ENCODE peak calls at places on chromosomes 13 and 19, in ten cellular contexts. F, Z, S, J, T, E, W, U, L and P are unnamed samples.

GRCh38 chr13:63190219-63190618 is 1774.6 kb upstream of the PCDH20 start:
- DNase-seq in F (no peak), Z (no peak), S (no peak), J (no peak), T (no peak), E (no peak), W (no peak), U (no peak), L (no peak), P (no peak)

GRCh38 chr13:38582133-38582532 is 104.7 kb upstream of the FREM2 start:
- DNase-seq in F (no peak), Z (no peak), S (peak), J (no peak), T (no peak), E (no peak), W (no peak), U (peak), L (peak), P (no peak)

GRCh38 chr19:18167975-18168645 is 5.5 kb upstream of the IFI30 start:
- DNase-seq in F (no peak), Z (no peak), S (no peak), J (peak), T (no peak), E (no peak), W (no peak), U (peak), L (no peak), P (no peak)

GRCh38 chr19:33226550-33227241 is 1.0 kb upstream of the SLC7A10 start:
- DNase-seq in F (no peak), Z (no peak), S (no peak), J (peak), T (no peak), E (no peak), W (peak), U (no peak), L (peak), P (no peak)

GRCh38 chr19:21463449-21464105 is 41.8 kb upstream of the ZNF429 start:
- DNase-seq in F (no peak), Z (peak), S (no peak), J (peak), T (no peak), E (no peak), W (no peak), U (peak), L (no peak), P (no peak)

GRCh38 chr19:53002479-53002878 is 11.2 kb upstream of the ERVV-1 start:
- DNase-seq in F (no peak), Z (no peak), S (no peak), J (no peak), T (no peak), E (no peak), W (no peak), U (no peak), L (no peak), P (no peak)

GRCh38 chr19:33718668-33719259 is 77.9 kb upstream of the KCTD15 start:
- DNase-seq in F (no peak), Z (peak), S (no peak), J (no peak), T (no peak), E (no peak), W (no peak), U (peak), L (no peak), P (no peak)

GRCh38 chr19:48965033-48965805 is at the start of gene FTL:
- DNase-seq in F (peak), Z (peak), S (peak), J (peak), T (peak), E (peak), W (peak), U (peak), L (peak), P (peak)

GRCh38 chr19:14113762-14114414 is 3.7 kb downstream of the PRKACA start:
- DNase-seq in F (no peak), Z (peak), S (no peak), J (no peak), T (no peak), E (no peak), W (no peak), U (peak), L (peak), P (no peak)

GRCh38 chr19:46634045-46634655 is 1.9 kb downstream of the GNG8 start:
- DNase-seq in F (peak), Z (peak), S (peak), J (peak), T (peak), E (no peak), W (peak), U (peak), L (peak), P (peak)

GRCh38 chr13:29165840-29166239 is 345.7 kb downstream of the MTUS2 start:
- DNase-seq in F (no peak), Z (no peak), S (no peak), J (no peak), T (no peak), E (no peak), W (no peak), U (no peak), L (no peak), P (no peak)

GRCh38 chr19:41597600-41598041 is 21.7 kb downstream of the CEACAM21 start:
- DNase-seq in F (no peak), Z (peak), S (peak), J (peak), T (no peak), E (peak), W (no peak), U (peak), L (peak), P (no peak)

GRCh38 chr19:7391218-7391670 is 42.5 kb downstream of the ARHGEF18 start:
- DNase-seq in F (no peak), Z (no peak), S (no peak), J (peak), T (no peak), E (no peak), W (no peak), U (peak), L (peak), P (no peak)

GRCh38 chr13:110475550-110476219 is 85.8 kb downstream of the RAB20 start:
- DNase-seq in F (no peak), Z (no peak), S (no peak), J (no peak), T (no peak), E (no peak), W (no peak), U (no peak), L (no peak), P (no peak)

GRCh38 chr19:5395541-5395940 is 54.9 kb upstream of the PTPRS start:
- DNase-seq in F (no peak), Z (no peak), S (no peak), J (no peak), T (no peak), E (no peak), W (no peak), U (no peak), L (no peak), P (no peak)

GRCh38 chr13:87666826-87667225 is 4.3 kb upstream of the SLITRK5 start:
- DNase-seq in F (no peak), Z (no peak), S (no peak), J (no peak), T (no peak), E (no peak), W (no peak), U (no peak), L (no peak), P (no peak)

GRCh38 chr19:36113895-36114762 is 546 bp downstream of the POLR2I start:
- DNase-seq in F (peak), Z (peak), S (peak), J (peak), T (no peak), E (no peak), W (no peak), U (peak), L (peak), P (no peak)

GRCh38 chr19:40718774-40719391 is 2.0 kb downstream of the ITPKC start:
- DNase-seq in F (peak), Z (peak), S (peak), J (peak), T (no peak), E (peak), W (peak), U (peak), L (peak), P (peak)

GRCh38 chr13:80989770-80990169 is 648.8 kb upstream of the SPRY2 start:
- DNase-seq in F (no peak), Z (no peak), S (no peak), J (no peak), T (no peak), E (no peak), W (no peak), U (no peak), L (no peak), P (no peak)

GRCh38 chr19:33303791-33304759 is 1.7 kb upstream of the CEBPA start:
- DNase-seq in F (peak), Z (peak), S (no peak), J (peak), T (no peak), E (no peak), W (peak), U (no peak), L (no peak), P (peak)

GRCh38 chr19:18153555-18154134 is 682 bp downstream of the PIK3R2 start:
- DNase-seq in F (peak), Z (peak), S (no peak), J (no peak), T (peak), E (no peak), W (peak), U (no peak), L (no peak), P (no peak)

GRCh38 chr13:51590966-51591627 is 6.8 kb downstream of the WDFY2 start:
- DNase-seq in F (no peak), Z (peak), S (peak), J (peak), T (no peak), E (no peak), W (no peak), U (peak), L (peak), P (no peak)

GRCh38 chr13:41231786-41232185 is 31.6 kb downstream of the MTRF1 start:
- DNase-seq in F (no peak), Z (no peak), S (no peak), J (peak), T (no peak), E (peak), W (no peak), U (peak), L (no peak), P (no peak)

GRCh38 chr19:42370068-42370520 is 20.0 kb downstream of the CNFN start:
- DNase-seq in F (no peak), Z (no peak), S (no peak), J (no peak), T (no peak), E (no peak), W (no peak), U (no peak), L (no peak), P (no peak)

GRCh38 chr19:10752237-10752912 is 34.5 kb downstream of the DNM2 start:
- DNase-seq in F (no peak), Z (no peak), S (no peak), J (no peak), T (no peak), E (no peak), W (no peak), U (no peak), L (no peak), P (no peak)

GRCh38 chr13:25912961-25913360 is 138.9 kb downstream of the SHISA2 start:
- DNase-seq in F (no peak), Z (no peak), S (no peak), J (no peak), T (no peak), E (no peak), W (no peak), U (no peak), L (no peak), P (no peak)

GRCh38 chr19:13023666-13024065 is 28.4 kb downstream of the NFIX start:
- DNase-seq in F (no peak), Z (no peak), S (no peak), J (no peak), T (no peak), E (no peak), W (no peak), U (no peak), L (no peak), P (no peak)

GRCh38 chr19:17001603-17002183 is 24.9 kb downstream of the CPAMD8 start:
- DNase-seq in F (no peak), Z (no peak), S (no peak), J (no peak), T (no peak), E (no peak), W (peak), U (no peak), L (no peak), P (no peak)

GRCh38 chr19:55590621-55591020 is 8.7 kb downstream of the FIZ1 start:
- DNase-seq in F (no peak), Z (no peak), S (no peak), J (no peak), T (no peak), E (no peak), W (no peak), U (peak), L (peak), P (no peak)

GRCh38 chr19:1265611-1266115 is 3.5 kb upstream of the CIRBP start:
- DNase-seq in F (peak), Z (peak), S (no peak), J (no peak), T (no peak), E (no peak), W (peak), U (peak), L (peak), P (peak)

GRCh38 chr13:26653310-26653709 is 95.8 kb downstream of the WASF3 start:
- DNase-seq in F (no peak), Z (no peak), S (no peak), J (no peak), T (no peak), E (no peak), W (no peak), U (no peak), L (no peak), P (no peak)

GRCh38 chr13:112900691-112901091 is 68.3 kb upstream of the MCF2L start:
- DNase-seq in F (peak), Z (no peak), S (no peak), J (no peak), T (no peak), E (no peak), W (peak), U (no peak), L (no peak), P (peak)
- TF ChIP-seq EP300 in F (no peak), Z (no peak), S (no peak), J (no peak), T (no peak), E (no peak), W (no peak), U (no peak), L (no peak), P (no peak)

DNA sequence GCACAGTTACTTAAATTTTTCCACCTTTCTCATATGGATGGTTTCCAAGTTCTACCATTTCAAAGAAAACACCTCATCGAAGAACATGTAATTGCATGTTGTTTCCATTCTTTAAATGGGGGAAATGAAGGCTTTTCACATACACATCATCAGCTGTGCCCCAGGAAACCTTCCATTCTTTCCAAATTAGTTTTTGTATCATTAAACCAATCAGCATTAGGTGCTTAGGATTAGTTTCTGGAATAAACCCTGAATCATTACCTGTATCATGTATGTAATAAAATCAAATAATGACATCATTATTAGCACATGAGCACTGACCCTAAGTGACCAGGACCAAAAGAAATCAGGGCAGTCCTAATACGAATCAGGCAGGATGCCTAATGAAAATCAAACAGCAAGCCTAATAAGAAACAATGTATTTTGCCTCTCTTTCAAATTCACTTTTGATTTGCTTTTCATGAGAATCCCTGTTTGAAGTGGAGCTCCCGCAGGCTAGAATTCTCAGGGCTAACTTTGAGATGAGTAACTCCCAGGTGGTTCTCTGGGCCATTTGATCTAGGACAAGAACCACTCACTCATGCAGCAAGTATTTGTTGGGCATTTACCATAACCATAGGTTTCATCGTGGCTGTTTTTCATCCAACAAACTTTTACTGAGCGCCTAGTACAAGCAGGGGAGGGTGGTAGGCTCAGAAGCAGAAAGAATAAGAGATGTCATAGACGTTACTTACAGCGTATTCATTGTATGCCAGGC is 89.2 kb downstream of the MZT1 start:
- DNase-seq in F (no peak), Z (no peak), S (no peak), J (no peak), T (no peak), E (no peak), W (no peak), U (no peak), L (no peak), P (no peak)
- H3K27ac ChIP-seq in F (no peak), Z (no peak), S (no peak), J (no peak), T (no peak), E (no peak), W (no peak), U (no peak), L (no peak), P (no peak)

DNA sequence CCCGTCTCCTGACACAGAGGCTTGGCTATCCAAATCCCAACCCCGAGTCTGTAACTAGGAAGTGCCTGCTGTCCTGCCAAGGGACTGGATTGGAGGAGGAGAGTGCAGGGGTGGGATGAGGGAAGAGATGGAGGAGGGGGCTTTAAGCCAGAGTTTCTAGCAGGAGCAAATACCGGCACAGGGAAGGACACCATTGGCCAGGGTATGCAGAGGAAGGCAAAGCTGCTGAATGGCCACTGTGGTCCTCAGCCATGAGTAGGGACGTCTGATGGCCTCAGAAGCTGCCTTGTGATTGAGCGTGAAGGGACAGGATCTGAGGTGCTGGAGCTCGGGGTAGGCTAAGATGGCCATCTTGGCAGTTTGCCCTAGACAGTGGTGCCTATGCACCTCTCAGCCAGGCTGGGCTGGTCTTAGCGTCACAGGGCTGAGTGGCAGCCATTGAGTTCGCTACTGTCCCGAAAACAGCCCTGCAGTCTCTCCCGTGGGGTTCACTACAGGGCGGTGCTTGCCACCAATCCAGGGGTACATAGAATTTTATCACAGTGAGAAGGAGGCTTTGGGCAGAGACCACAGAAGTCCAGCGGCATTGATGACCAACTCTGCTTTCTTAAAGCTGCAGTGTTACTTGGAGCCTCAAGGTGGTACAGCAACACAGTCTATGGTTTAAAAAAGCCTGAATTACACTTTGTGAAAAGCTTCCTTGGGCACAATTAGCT is 61.8 kb downstream of the AKAP11 start:
- DNase-seq in F (no peak), Z (no peak), S (no peak), J (no peak), T (no peak), E (no peak), W (peak), U (peak), L (peak), P (no peak)
- TF ChIP-seq EP300 in F (no peak), Z (no peak), S (no peak), J (no peak), T (no peak), E (no peak), W (no peak), U (no peak), L (no peak), P (no peak)

DNA sequence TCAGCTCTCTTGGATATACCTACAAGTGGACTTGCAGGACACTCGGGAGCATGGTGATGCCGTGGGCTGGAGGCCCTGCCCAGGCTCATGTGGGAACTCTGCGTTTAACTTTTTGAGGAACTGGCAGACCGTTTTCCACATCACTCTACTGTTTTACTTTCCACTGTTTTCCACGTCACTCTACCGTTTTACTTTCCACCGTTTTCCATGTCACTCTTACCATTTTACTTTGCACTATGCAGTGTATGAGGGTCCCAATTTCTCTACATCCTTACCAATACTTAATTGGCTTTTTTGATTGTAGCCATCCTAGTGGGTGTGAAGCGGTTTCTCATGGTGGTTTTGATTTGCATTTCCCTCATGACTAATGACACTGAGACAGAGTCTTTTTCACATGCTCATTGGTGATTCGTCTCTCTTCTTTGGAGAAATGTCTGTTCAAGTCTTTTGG is 40.5 kb downstream of the GATAD2A start:
- DNase-seq in F (no peak), Z (no peak), S (no peak), J (no peak), T (no peak), E (no peak), W (no peak), U (no peak), L (no peak), P (no peak)
- H3K27ac ChIP-seq in F (no peak), Z (no peak), S (no peak), J (no peak), T (no peak), E (peak), W (no peak), U (peak), L (no peak), P (no peak)

GRCh38 chr19:49988433-49988832 is 27.5 kb upstream of the SIGLEC11 start:
- DNase-seq in F (no peak), Z (no peak), S (no peak), J (no peak), T (no peak), E (no peak), W (no peak), U (no peak), L (no peak), P (no peak)
- TF ChIP-seq EP300 in F (no peak), Z (no peak), S (no peak), J (no peak), T (no peak), E (no peak), W (no peak), U (no peak), L (no peak), P (no peak)

DNA sequence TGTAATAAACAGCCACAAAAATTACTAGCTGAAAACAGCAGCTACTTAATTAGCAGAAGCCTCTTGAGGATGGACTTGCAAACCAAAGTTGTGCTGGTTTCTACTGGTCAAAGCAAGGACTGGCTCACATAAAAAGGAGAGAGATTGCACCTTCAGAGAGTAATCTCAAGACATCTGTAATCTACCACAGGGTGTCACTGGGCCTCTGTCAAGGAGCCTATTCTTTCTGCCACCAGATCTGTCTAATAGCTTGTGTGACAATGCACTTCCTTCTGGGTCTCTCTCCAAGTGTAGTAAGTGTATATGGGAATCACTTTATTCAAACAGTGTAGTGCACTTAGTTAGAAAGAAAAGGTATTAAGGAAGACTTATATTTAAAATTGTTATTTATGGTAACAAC is 24.4 kb upstream of the ZNF561 start:
- DNase-seq in F (no peak), Z (no peak), S (no peak), J (no peak), T (no peak), E (no peak), W (no peak), U (peak), L (no peak), P (no peak)
- H3K27ac ChIP-seq in F (no peak), Z (no peak), S (no peak), J (no peak), T (no peak), E (no peak), W (no peak), U (no peak), L (no peak), P (no peak)